ENCODE peak calls at places on chromosome 6, in nine cellular contexts. E is activated naive CD8-positive, alpha-beta T cell treated with anti-CD3 and anti-CD28 coated beads for 36 hours; W is DMS79; F is SK-N-DZ; X is stimulated activated naive CD8-positive, alpha-beta T cell treated with anti-CD3 and anti-CD28 coated beads, Interleukin-15, amount 100 ng/mL, for 72 hours; H is memory B cell; M is brain microvascular endothelial cell; V is NCI-H345; O is foreskin fibroblast. J is an unnamed sample.
A peak's percentile ranks its signal among the peaks of the same experiment; 100 is the strongest.

GRCh38 chr6:31070711-31071197 is 41.6 kb downstream of the C6orf15 start:
- DNase-seq in O (peak; percentile 90), E (no peak), M (peak; percentile 78), H (no peak), W (no peak), V (peak; percentile 19), F (no peak), X (no peak), J (no peak)

GRCh38 chr6:151514000-151514730 is 20.3 kb downstream of the CCDC170 start:
- DNase-seq in F (no peak), O (no peak), X (no peak), W (no peak), E (no peak), M (no peak), H (no peak), V (no peak), J (no peak)

GRCh38 chr6:28838289-28838633 is 85.5 kb downstream of the TRIM27 start:
- DNase-seq in M (peak; percentile 59), O (peak; percentile 78), H (peak; percentile 61), V (peak; percentile 64), F (peak; percentile 61), E (peak; percentile 54), W (peak; percentile 58), X (peak; percentile 80), J (peak; percentile 62)

GRCh38 chr6:37285861-37286311 is 27.9 kb upstream of the TMEM217 start:
- DNase-seq in V (no peak), X (no peak), E (no peak), W (no peak), H (no peak), O (no peak), M (no peak), F (no peak), J (peak; percentile 66)

GRCh38 chr6:29011276-29011734 is 6.2 kb upstream of the ZNF311 start:
- DNase-seq in V (peak; percentile 24), H (no peak), W (peak; percentile 48), E (peak; percentile 55), F (peak; percentile 45), M (peak; percentile 71), X (peak; percentile 19), O (peak; percentile 85), J (no peak)

GRCh38 chr6:159170999-159171712 is 2.0 kb downstream of the FNDC1 start:
- DNase-seq in F (no peak), E (no peak), X (no peak), W (no peak), M (peak; percentile 84), V (no peak), H (no peak), O (peak; percentile 87), J (no peak)

GRCh38 chr6:152054441-152054840 is 247.0 kb downstream of the ESR1 start:
- DNase-seq in W (no peak), E (no peak), M (no peak), X (no peak), V (no peak), O (peak; percentile 67), F (no peak), H (no peak), J (no peak)

GRCh38 chr6:116397960-116398359 is 27.2 kb downstream of the DSE start:
- DNase-seq in V (no peak), E (no peak), O (peak; percentile 69), M (no peak), W (no peak), F (no peak), H (no peak), X (no peak), J (no peak)

GRCh38 chr6:48782230-48782629 is 671.2 kb upstream of the PTCHD4 start:
- DNase-seq in M (no peak), W (no peak), V (no peak), H (no peak), X (no peak), F (no peak), E (no peak), O (peak; percentile 11), J (no peak)

GRCh38 chr6:4637691-4638433 is 138.3 kb upstream of the CDYL start:
- DNase-seq in V (no peak), X (peak; percentile 38), O (peak; percentile 65), W (no peak), F (no peak), H (no peak), E (peak; percentile 51), M (peak; percentile 80), J (peak; percentile 65)

GRCh38 chr6:15769471-15770088 is 106.8 kb upstream of the DTNBP1 start:
- DNase-seq in V (no peak), H (no peak), O (peak; percentile 6), M (no peak), X (no peak), F (no peak), E (no peak), W (no peak), J (no peak)

GRCh38 chr6:56349196-56349595 is 101.8 kb upstream of the COL21A1 start:
- DNase-seq in O (peak; percentile 49), X (no peak), E (no peak), W (no peak), V (no peak), M (no peak), F (no peak), H (no peak), J (no peak)

GRCh38 chr6:30829639-30830250 is 54.6 kb upstream of the DDR1 start:
- DNase-seq in W (no peak), F (no peak), H (no peak), E (no peak), O (no peak), X (no peak), V (no peak), M (no peak), J (no peak)

GRCh38 chr6:125197795-125198269 is 44.3 kb downstream of the TPD52L1 start:
- DNase-seq in F (peak; percentile 15), H (no peak), X (no peak), O (peak; percentile 78), W (peak; percentile 79), V (no peak), E (no peak), M (peak; percentile 42), J (no peak)

GRCh38 chr6:138286698-138287097 is 68.4 kb upstream of the PBOV1 start:
- DNase-seq in X (no peak), O (no peak), F (no peak), M (no peak), W (no peak), H (no peak), V (no peak), E (no peak), J (no peak)

GRCh38 chr6:161168281-161168891 is 105.5 kb downstream of the AGPAT4 start:
- DNase-seq in W (peak; percentile 78), V (peak; percentile 93), E (no peak), H (no peak), M (peak; percentile 100), X (no peak), O (peak; percentile 98), F (peak; percentile 21), J (no peak)

GRCh38 chr6:122712093-122712863 is 67.2 kb upstream of the FABP7 start:
- DNase-seq in X (no peak), E (no peak), O (peak; percentile 24), F (no peak), W (no peak), M (peak; percentile 14), V (no peak), H (no peak), J (no peak)

GRCh38 chr6:130760006-130760405 is 67.2 kb upstream of the SMLR1 start:
- DNase-seq in V (no peak), E (no peak), X (no peak), H (no peak), O (peak; percentile 81), F (no peak), W (no peak), M (peak; percentile 47), J (no peak)

GRCh38 chr6:122719176-122719575 is 60.3 kb upstream of the FABP7 start:
- DNase-seq in O (no peak), X (no peak), V (no peak), E (no peak), H (no peak), W (no peak), M (no peak), F (no peak), J (no peak)

GRCh38 chr6:73145690-73146089 is 79.6 kb downstream of the KHDC1L start:
- DNase-seq in O (no peak), X (no peak), V (no peak), E (no peak), M (no peak), H (no peak), F (no peak), W (no peak), J (peak; percentile 6)